ENCODE peak calls at places on chromosomes 13 and 19, in five cellular contexts. One of them, this sample, is unnamed.

GRCh38 chr19:5170329-5170745 is 170.3 kb downstream of the PTPRS start:
- DNase-seq in tibial nerve: no peak
- DNase-seq in spleen: peak; percentile 88
- DNase-seq in heart left ventricle: peak; percentile 77
- DNase-seq in heart right ventricle: no peak
- DNase-seq in this sample: no peak

GRCh38 chr13:32754179-32754578 is 167.9 kb downstream of the PDS5B start:
- DNase-seq in tibial nerve: no peak
- DNase-seq in spleen: no peak
- DNase-seq in heart left ventricle: no peak
- DNase-seq in heart right ventricle: no peak
- DNase-seq in this sample: no peak

GRCh38 chr19:4345656-4346383 is 2.5 kb downstream of the MPND start:
- DNase-seq in tibial nerve: no peak
- DNase-seq in spleen: peak; percentile 74
- DNase-seq in heart left ventricle: no peak
- DNase-seq in heart right ventricle: no peak
- DNase-seq in this sample: no peak

GRCh38 chr13:88800505-88800904 is 1129.3 kb downstream of the SLITRK5 start:
- DNase-seq in tibial nerve: no peak
- DNase-seq in spleen: no peak
- DNase-seq in heart left ventricle: no peak
- DNase-seq in heart right ventricle: no peak
- DNase-seq in this sample: no peak

GRCh38 chr19:18489627-18490184 is 32.2 kb downstream of the ELL start:
- DNase-seq in tibial nerve: no peak
- DNase-seq in spleen: no peak
- DNase-seq in heart left ventricle: no peak
- DNase-seq in heart right ventricle: no peak
- DNase-seq in this sample: no peak

GRCh38 chr13:50412046-50412617 is 396.9 kb downstream of the KCNRG start:
- DNase-seq in tibial nerve: no peak
- DNase-seq in spleen: no peak
- DNase-seq in heart left ventricle: no peak
- DNase-seq in heart right ventricle: no peak
- DNase-seq in this sample: no peak

GRCh38 chr13:35672611-35673010 is 196.1 kb upstream of the MAB21L1 start:
- DNase-seq in tibial nerve: no peak
- DNase-seq in spleen: no peak
- DNase-seq in heart left ventricle: no peak
- DNase-seq in heart right ventricle: no peak
- DNase-seq in this sample: no peak

GRCh38 chr13:61901946-61902541 is 486.4 kb upstream of the PCDH20 start:
- DNase-seq in tibial nerve: no peak
- DNase-seq in spleen: no peak
- DNase-seq in heart left ventricle: no peak
- DNase-seq in heart right ventricle: no peak
- DNase-seq in this sample: no peak

GRCh38 chr13:34124912-34125311 is 307.0 kb downstream of the RFC3 start:
- DNase-seq in tibial nerve: no peak
- DNase-seq in spleen: no peak
- DNase-seq in heart left ventricle: no peak
- DNase-seq in heart right ventricle: no peak
- DNase-seq in this sample: no peak

GRCh38 chr13:50893211-50893852 is 16.3 kb upstream of the RNASEH2B start:
- DNase-seq in tibial nerve: no peak
- DNase-seq in spleen: no peak
- DNase-seq in heart left ventricle: no peak
- DNase-seq in heart right ventricle: no peak
- DNase-seq in this sample: no peak

GRCh38 chr13:112335135-112335534 is 41.0 kb upstream of the SPACA7 start:
- DNase-seq in tibial nerve: no peak
- DNase-seq in spleen: no peak
- DNase-seq in heart left ventricle: no peak
- DNase-seq in heart right ventricle: no peak
- DNase-seq in this sample: no peak

GRCh38 chr19:10543420-10544241 is at the start of gene ATG4D:
- DNase-seq in tibial nerve: peak; percentile 56
- DNase-seq in spleen: peak; percentile 94
- DNase-seq in heart left ventricle: peak; percentile 91
- DNase-seq in heart right ventricle: peak; percentile 73
- DNase-seq in this sample: peak; percentile 81

GRCh38 chr19:16111909-16112752 is 442 bp downstream of the RAB8A start:
- DNase-seq in tibial nerve: no peak
- DNase-seq in spleen: no peak
- DNase-seq in heart left ventricle: peak; percentile 75
- DNase-seq in heart right ventricle: no peak
- DNase-seq in this sample: no peak

GRCh38 chr13:98103942-98104880 is 38.7 kb upstream of the FARP1 start:
- DNase-seq in tibial nerve: no peak
- DNase-seq in spleen: no peak
- DNase-seq in heart left ventricle: no peak
- DNase-seq in heart right ventricle: no peak
- DNase-seq in this sample: no peak

GRCh38 chr13:22193070-22193469 is 522.2 kb downstream of the FGF9 start:
- DNase-seq in tibial nerve: no peak
- DNase-seq in spleen: no peak
- DNase-seq in heart left ventricle: no peak
- DNase-seq in heart right ventricle: no peak
- DNase-seq in this sample: no peak

GRCh38 chr19:16889883-16890460 is 1.2 kb downstream of the F2RL3 start:
- DNase-seq in tibial nerve: no peak
- DNase-seq in spleen: no peak
- DNase-seq in heart left ventricle: peak; percentile 61
- DNase-seq in heart right ventricle: no peak
- DNase-seq in this sample: no peak

GRCh38 chr19:632228-633067 is 889 bp downstream of the POLRMT start:
- DNase-seq in tibial nerve: no peak
- DNase-seq in spleen: no peak
- DNase-seq in heart left ventricle: no peak
- DNase-seq in heart right ventricle: no peak
- DNase-seq in this sample: peak; percentile 68

GRCh38 chr19:48635263-48635965 is 1.8 kb downstream of the DBP start:
- DNase-seq in tibial nerve: peak; percentile 70
- DNase-seq in spleen: peak; percentile 95
- DNase-seq in heart left ventricle: peak; percentile 87
- DNase-seq in heart right ventricle: peak; percentile 78
- DNase-seq in this sample: peak; percentile 75

GRCh38 chr19:1020868-1021425 is at the start of gene TMEM259:
- DNase-seq in tibial nerve: peak; percentile 98
- DNase-seq in spleen: peak; percentile 100
- DNase-seq in heart left ventricle: peak; percentile 99
- DNase-seq in heart right ventricle: peak; percentile 97
- DNase-seq in this sample: peak; percentile 98

GRCh38 chr13:88188986-88189385 is 517.8 kb downstream of the SLITRK5 start:
- DNase-seq in tibial nerve: no peak
- DNase-seq in spleen: no peak
- DNase-seq in heart left ventricle: no peak
- DNase-seq in heart right ventricle: no peak
- DNase-seq in this sample: no peak

GRCh38 chr13:101512650-101513049 is 60.2 kb downstream of the ITGBL1 start:
- DNase-seq in tibial nerve: no peak
- DNase-seq in spleen: no peak
- DNase-seq in heart left ventricle: no peak
- DNase-seq in heart right ventricle: no peak
- DNase-seq in this sample: no peak

GRCh38 chr13:33261426-33262068 is 24.0 kb downstream of the STARD13 start:
- DNase-seq in tibial nerve: no peak
- DNase-seq in spleen: no peak
- DNase-seq in heart left ventricle: no peak
- DNase-seq in heart right ventricle: no peak
- DNase-seq in this sample: no peak

GRCh38 chr13:50672025-50672424 is 171.5 kb downstream of the DLEU7 start:
- DNase-seq in tibial nerve: no peak
- DNase-seq in spleen: no peak
- DNase-seq in heart left ventricle: no peak
- DNase-seq in heart right ventricle: no peak
- DNase-seq in this sample: no peak

DNA sequence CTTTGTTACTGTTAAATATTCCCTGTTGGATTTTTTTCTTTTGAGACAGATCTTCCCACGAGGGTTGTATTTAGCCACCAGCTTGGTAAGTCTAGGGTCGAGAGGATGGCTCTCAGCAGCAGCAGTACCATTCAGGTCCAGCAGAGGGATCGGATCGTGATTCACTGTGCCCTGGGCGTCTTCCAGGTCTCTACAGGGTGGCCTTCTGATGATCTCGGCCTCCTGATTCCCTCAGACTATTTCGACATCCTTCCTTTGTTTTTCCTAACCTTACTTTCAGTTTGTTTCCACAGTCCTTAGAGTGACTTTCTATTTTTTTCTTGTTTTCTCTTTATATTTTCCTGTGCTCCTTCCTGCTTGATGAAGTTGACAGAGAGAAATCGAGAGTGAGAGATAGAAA is 1436.9 kb downstream of the UQCRFS1 start:
- DNase-seq in tibial nerve: no peak
- DNase-seq in spleen: no peak
- DNase-seq in heart left ventricle: no peak
- DNase-seq in heart right ventricle: no peak
- DNase-seq in this sample: no peak
- TF ChIP-seq CTCF in tibial nerve: no peak
- TF ChIP-seq CTCF in spleen: no peak
- TF ChIP-seq CTCF in heart left ventricle: no peak
- TF ChIP-seq CTCF in heart right ventricle: peak; percentile 36
- TF ChIP-seq CTCF in this sample: no peak

DNA sequence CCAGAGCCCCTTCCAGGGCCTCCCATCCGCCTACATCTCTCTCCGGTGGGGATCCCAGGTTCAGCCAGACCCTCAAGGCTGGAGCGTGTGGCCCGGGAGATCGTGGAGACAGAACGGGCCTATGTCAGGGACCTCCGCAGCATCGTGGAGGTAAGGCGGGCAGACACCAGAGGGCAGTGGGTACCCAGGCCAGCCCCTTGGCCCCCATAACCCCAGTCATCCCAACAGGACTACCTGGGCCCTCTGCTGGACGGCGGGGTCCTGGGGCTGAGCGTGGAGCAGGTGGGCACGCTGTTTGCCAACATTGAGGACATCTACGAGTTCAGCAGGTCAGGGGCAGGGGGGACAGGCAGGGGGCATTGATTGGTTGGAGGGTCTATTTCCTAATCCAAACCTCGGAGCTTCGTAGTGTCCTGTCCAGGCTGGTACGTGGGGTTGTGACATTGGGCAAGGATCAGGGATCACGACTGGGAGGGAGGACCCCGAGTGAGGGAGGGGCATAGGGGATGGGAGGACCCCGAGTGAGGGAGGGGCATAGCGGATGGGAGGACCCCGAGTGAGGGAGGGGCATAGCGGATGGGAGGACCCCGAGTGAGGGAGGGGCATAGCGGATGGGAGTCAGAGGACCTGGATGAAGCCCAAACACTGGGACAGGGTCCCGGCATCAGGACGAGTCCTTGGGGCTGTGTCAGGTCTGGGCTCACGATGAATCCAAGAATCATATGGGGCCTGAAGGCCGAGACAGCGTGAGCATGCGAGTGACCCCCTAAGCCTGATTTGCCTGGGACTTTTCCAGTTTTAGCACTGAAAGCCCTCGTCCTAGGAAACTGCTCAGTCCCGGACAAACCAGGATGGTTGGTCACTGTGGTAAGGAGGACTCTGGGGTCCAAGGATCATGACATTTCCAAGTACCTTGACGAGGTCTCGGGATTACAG is 2.9 kb downstream of the PLEKHG2 start:
- DNase-seq in tibial nerve: no peak
- DNase-seq in spleen: no peak
- DNase-seq in heart left ventricle: peak; percentile 56
- DNase-seq in heart right ventricle: no peak
- DNase-seq in this sample: no peak
- TF ChIP-seq CTCF in tibial nerve: peak; percentile 12
- TF ChIP-seq CTCF in spleen: no peak
- TF ChIP-seq CTCF in heart left ventricle: no peak
- TF ChIP-seq CTCF in heart right ventricle: no peak
- TF ChIP-seq CTCF in this sample: no peak

DNA sequence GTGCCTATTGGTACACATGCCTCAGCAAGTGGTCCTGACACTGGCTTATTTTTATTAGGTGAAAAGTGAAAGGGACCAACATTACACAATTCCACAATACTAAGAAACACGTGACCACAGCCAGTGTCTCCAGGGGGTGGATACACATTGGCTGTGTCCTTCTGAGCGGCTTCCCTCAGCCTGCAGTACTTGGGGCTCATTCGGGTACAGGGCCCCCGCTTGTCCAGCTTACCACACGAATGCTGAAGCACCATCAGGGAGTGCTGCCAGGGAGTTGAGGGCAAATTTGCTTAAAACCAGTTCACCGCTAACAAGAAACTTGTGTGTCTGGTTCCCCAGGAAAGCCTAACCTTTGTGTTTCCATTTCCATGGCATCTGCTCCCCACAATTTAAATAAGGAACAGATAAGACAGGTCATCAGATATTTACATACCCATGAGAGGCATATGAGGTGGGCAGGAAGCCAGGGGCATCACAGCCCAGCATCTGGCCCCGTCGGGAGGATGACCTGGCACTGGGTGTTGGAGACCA is 23.3 kb downstream of the PBX4 start:
- DNase-seq in tibial nerve: no peak
- DNase-seq in spleen: no peak
- DNase-seq in heart left ventricle: no peak
- DNase-seq in heart right ventricle: no peak
- DNase-seq in this sample: no peak
- TF ChIP-seq CTCF in tibial nerve: no peak
- TF ChIP-seq CTCF in spleen: no peak
- TF ChIP-seq CTCF in heart left ventricle: no peak
- TF ChIP-seq CTCF in heart right ventricle: no peak
- TF ChIP-seq CTCF in this sample: no peak

GRCh38 chr19:38917516-38917915 is 5.5 kb upstream of the CCER2 start:
- DNase-seq in tibial nerve: no peak
- DNase-seq in spleen: peak; percentile 29
- DNase-seq in heart left ventricle: no peak
- DNase-seq in heart right ventricle: no peak
- DNase-seq in this sample: no peak

GRCh38 chr19:38919837-38920528 is 8.0 kb upstream of the CCER2 start:
- DNase-seq in tibial nerve: no peak
- DNase-seq in spleen: peak; percentile 56
- DNase-seq in heart left ventricle: no peak
- DNase-seq in heart right ventricle: no peak
- DNase-seq in this sample: no peak

GRCh38 chr19:38915329-38916321 is 3.6 kb upstream of the CCER2 start:
- DNase-seq in tibial nerve: no peak
- DNase-seq in spleen: peak; percentile 70
- DNase-seq in heart left ventricle: no peak
- DNase-seq in heart right ventricle: no peak
- DNase-seq in this sample: no peak

GRCh38 chr19:38918526-38918925 is 6.5 kb upstream of the CCER2 start:
- DNase-seq in tibial nerve: no peak
- DNase-seq in spleen: peak; percentile 56
- DNase-seq in heart left ventricle: no peak
- DNase-seq in heart right ventricle: no peak
- DNase-seq in this sample: no peak

DNA sequence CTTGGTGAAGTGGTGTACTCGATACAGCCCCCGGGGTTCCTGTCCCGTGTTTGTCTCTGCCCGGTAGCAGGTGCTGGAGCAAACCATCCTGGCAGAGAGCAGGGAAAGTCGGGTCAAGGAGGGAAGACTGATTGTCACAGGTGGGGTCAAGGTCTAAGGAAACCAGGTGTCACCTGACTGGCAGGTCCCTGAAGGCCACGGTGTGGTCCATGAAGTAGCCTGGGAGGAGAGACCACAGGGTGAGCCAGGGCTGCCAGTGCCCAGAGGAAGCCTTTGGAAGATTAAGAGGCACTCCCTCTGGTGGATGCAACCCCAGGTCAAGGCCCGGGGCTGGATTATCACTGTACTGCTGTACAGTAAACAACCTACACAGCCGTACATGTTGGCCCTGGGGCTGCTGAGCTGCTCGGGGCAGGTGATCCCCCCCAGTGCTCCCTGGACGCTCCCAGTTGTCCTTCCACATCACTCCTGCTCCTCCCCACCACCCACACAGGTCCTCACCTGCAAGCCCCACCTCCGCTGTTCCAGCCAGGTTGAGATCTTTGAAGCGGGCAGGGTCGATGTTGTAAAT is 6.0 kb upstream of the CCER2 start:
- DNase-seq in tibial nerve: no peak
- DNase-seq in spleen: peak; percentile 44
- DNase-seq in heart left ventricle: no peak
- DNase-seq in heart right ventricle: no peak
- DNase-seq in this sample: no peak
- TF ChIP-seq CTCF in tibial nerve: no peak
- TF ChIP-seq CTCF in spleen: no peak
- TF ChIP-seq CTCF in heart left ventricle: no peak
- TF ChIP-seq CTCF in heart right ventricle: no peak
- TF ChIP-seq CTCF in this sample: no peak